ENCODE peak calls at places on chromosome 9, in ten cellular contexts. One of them, this sample, is unnamed.

GRCh38 chr9:68685770-68686169 is 19.3 kb upstream of the PIP5K1B start:
- DNase-seq in midbrain: no peak
- DNase-seq in SK-MEL-5: peak; percentile 78
- DNase-seq in activated T-helper 2 cell treated with anti-CD3 and anti-CD28 coated beads, Interferon-gamma antibody, Interleukin-2, Interleukin-4, amounts not matched to agents 10 μg/mL and 5 μg/mL and 100 μg/mL, durations not matched to agents 14 hours and 24 hours and 36 hours: no peak
- DNase-seq in T-helper 17 cell: no peak
- DNase-seq in CD8-positive, alpha-beta T cell: no peak
- DNase-seq in stomach: peak; percentile 53
- DNase-seq in T1000: no peak
- DNase-seq in stimulated activated CD8-positive, alpha-beta memory T cell treated with anti-CD3 and anti-CD28 coated beads, Interleukin-4, amount 100 ng/mL, for 24 hours: no peak
- DNase-seq in OCI-LY7: peak; percentile 85
- DNase-seq in this sample: no peak

GRCh38 chr9:133333011-133333410 is 3.0 kb downstream of the SURF6 start:
- DNase-seq in midbrain: no peak
- DNase-seq in SK-MEL-5: no peak
- DNase-seq in activated T-helper 2 cell treated with anti-CD3 and anti-CD28 coated beads, Interferon-gamma antibody, Interleukin-2, Interleukin-4, amounts not matched to agents 10 μg/mL and 5 μg/mL and 100 μg/mL, durations not matched to agents 14 hours and 24 hours and 36 hours: no peak
- DNase-seq in T-helper 17 cell: no peak
- DNase-seq in CD8-positive, alpha-beta T cell: no peak
- DNase-seq in stomach: no peak
- DNase-seq in T1000: no peak
- DNase-seq in stimulated activated CD8-positive, alpha-beta memory T cell treated with anti-CD3 and anti-CD28 coated beads, Interleukin-4, amount 100 ng/mL, for 24 hours: no peak
- DNase-seq in OCI-LY7: no peak
- DNase-seq in this sample: no peak

GRCh38 chr9:135850737-135851136 is 56.6 kb downstream of the CAMSAP1 start:
- DNase-seq in midbrain: no peak
- DNase-seq in SK-MEL-5: no peak
- DNase-seq in activated T-helper 2 cell treated with anti-CD3 and anti-CD28 coated beads, Interferon-gamma antibody, Interleukin-2, Interleukin-4, amounts not matched to agents 10 μg/mL and 5 μg/mL and 100 μg/mL, durations not matched to agents 14 hours and 24 hours and 36 hours: no peak
- DNase-seq in T-helper 17 cell: no peak
- DNase-seq in CD8-positive, alpha-beta T cell: no peak
- DNase-seq in stomach: no peak
- DNase-seq in T1000: no peak
- DNase-seq in stimulated activated CD8-positive, alpha-beta memory T cell treated with anti-CD3 and anti-CD28 coated beads, Interleukin-4, amount 100 ng/mL, for 24 hours: no peak
- DNase-seq in OCI-LY7: no peak
- DNase-seq in this sample: no peak

GRCh38 chr9:121989010-121989409 is 104.1 kb downstream of the TTLL11 start:
- DNase-seq in midbrain: no peak
- DNase-seq in SK-MEL-5: peak; percentile 52
- DNase-seq in activated T-helper 2 cell treated with anti-CD3 and anti-CD28 coated beads, Interferon-gamma antibody, Interleukin-2, Interleukin-4, amounts not matched to agents 10 μg/mL and 5 μg/mL and 100 μg/mL, durations not matched to agents 14 hours and 24 hours and 36 hours: no peak
- DNase-seq in T-helper 17 cell: no peak
- DNase-seq in CD8-positive, alpha-beta T cell: no peak
- DNase-seq in stomach: no peak
- DNase-seq in T1000: no peak
- DNase-seq in stimulated activated CD8-positive, alpha-beta memory T cell treated with anti-CD3 and anti-CD28 coated beads, Interleukin-4, amount 100 ng/mL, for 24 hours: no peak
- DNase-seq in OCI-LY7: no peak
- DNase-seq in this sample: no peak

GRCh38 chr9:131178382-131178781 is 53.0 kb downstream of the NUP214 start:
- DNase-seq in midbrain: peak; percentile 50
- DNase-seq in SK-MEL-5: peak; percentile 81
- DNase-seq in activated T-helper 2 cell treated with anti-CD3 and anti-CD28 coated beads, Interferon-gamma antibody, Interleukin-2, Interleukin-4, amounts not matched to agents 10 μg/mL and 5 μg/mL and 100 μg/mL, durations not matched to agents 14 hours and 24 hours and 36 hours: peak; percentile 73
- DNase-seq in T-helper 17 cell: peak; percentile 53
- DNase-seq in CD8-positive, alpha-beta T cell: peak; percentile 75
- DNase-seq in stomach: peak; percentile 63
- DNase-seq in T1000: no peak
- DNase-seq in stimulated activated CD8-positive, alpha-beta memory T cell treated with anti-CD3 and anti-CD28 coated beads, Interleukin-4, amount 100 ng/mL, for 24 hours: peak; percentile 61
- DNase-seq in OCI-LY7: peak; percentile 80
- DNase-seq in this sample: peak; percentile 62

GRCh38 chr9:130421802-130422276 is 22.9 kb upstream of the ASS1 start:
- DNase-seq in midbrain: no peak
- DNase-seq in SK-MEL-5: no peak
- DNase-seq in activated T-helper 2 cell treated with anti-CD3 and anti-CD28 coated beads, Interferon-gamma antibody, Interleukin-2, Interleukin-4, amounts not matched to agents 10 μg/mL and 5 μg/mL and 100 μg/mL, durations not matched to agents 14 hours and 24 hours and 36 hours: no peak
- DNase-seq in T-helper 17 cell: no peak
- DNase-seq in CD8-positive, alpha-beta T cell: no peak
- DNase-seq in stomach: no peak
- DNase-seq in T1000: peak; percentile 66
- DNase-seq in stimulated activated CD8-positive, alpha-beta memory T cell treated with anti-CD3 and anti-CD28 coated beads, Interleukin-4, amount 100 ng/mL, for 24 hours: no peak
- DNase-seq in OCI-LY7: no peak
- DNase-seq in this sample: no peak

GRCh38 chr9:130557077-130557468 is 22.3 kb upstream of the FUBP3 start:
- DNase-seq in midbrain: no peak
- DNase-seq in SK-MEL-5: no peak
- DNase-seq in activated T-helper 2 cell treated with anti-CD3 and anti-CD28 coated beads, Interferon-gamma antibody, Interleukin-2, Interleukin-4, amounts not matched to agents 10 μg/mL and 5 μg/mL and 100 μg/mL, durations not matched to agents 14 hours and 24 hours and 36 hours: no peak
- DNase-seq in T-helper 17 cell: no peak
- DNase-seq in CD8-positive, alpha-beta T cell: no peak
- DNase-seq in stomach: no peak
- DNase-seq in T1000: no peak
- DNase-seq in stimulated activated CD8-positive, alpha-beta memory T cell treated with anti-CD3 and anti-CD28 coated beads, Interleukin-4, amount 100 ng/mL, for 24 hours: no peak
- DNase-seq in OCI-LY7: no peak
- DNase-seq in this sample: no peak

GRCh38 chr9:78296208-78296892 is 575 bp upstream of the PSAT1 start:
- DNase-seq in midbrain: peak; percentile 50
- DNase-seq in SK-MEL-5: peak; percentile 44
- DNase-seq in activated T-helper 2 cell treated with anti-CD3 and anti-CD28 coated beads, Interferon-gamma antibody, Interleukin-2, Interleukin-4, amounts not matched to agents 10 μg/mL and 5 μg/mL and 100 μg/mL, durations not matched to agents 14 hours and 24 hours and 36 hours: no peak
- DNase-seq in T-helper 17 cell: no peak
- DNase-seq in CD8-positive, alpha-beta T cell: no peak
- DNase-seq in stomach: peak; percentile 75
- DNase-seq in T1000: peak; percentile 12
- DNase-seq in stimulated activated CD8-positive, alpha-beta memory T cell treated with anti-CD3 and anti-CD28 coated beads, Interleukin-4, amount 100 ng/mL, for 24 hours: no peak
- DNase-seq in OCI-LY7: peak; percentile 13
- DNase-seq in this sample: no peak

GRCh38 chr9:14133394-14133793 is 180.5 kb downstream of the NFIB start:
- DNase-seq in midbrain: peak; percentile 18
- DNase-seq in SK-MEL-5: no peak
- DNase-seq in activated T-helper 2 cell treated with anti-CD3 and anti-CD28 coated beads, Interferon-gamma antibody, Interleukin-2, Interleukin-4, amounts not matched to agents 10 μg/mL and 5 μg/mL and 100 μg/mL, durations not matched to agents 14 hours and 24 hours and 36 hours: no peak
- DNase-seq in T-helper 17 cell: no peak
- DNase-seq in CD8-positive, alpha-beta T cell: no peak
- DNase-seq in stomach: no peak
- DNase-seq in T1000: no peak
- DNase-seq in stimulated activated CD8-positive, alpha-beta memory T cell treated with anti-CD3 and anti-CD28 coated beads, Interleukin-4, amount 100 ng/mL, for 24 hours: no peak
- DNase-seq in OCI-LY7: no peak
- DNase-seq in this sample: no peak

GRCh38 chr9:20729545-20729944 is 45.5 kb downstream of the FOCAD start:
- DNase-seq in midbrain: no peak
- DNase-seq in SK-MEL-5: no peak
- DNase-seq in activated T-helper 2 cell treated with anti-CD3 and anti-CD28 coated beads, Interferon-gamma antibody, Interleukin-2, Interleukin-4, amounts not matched to agents 10 μg/mL and 5 μg/mL and 100 μg/mL, durations not matched to agents 14 hours and 24 hours and 36 hours: no peak
- DNase-seq in T-helper 17 cell: no peak
- DNase-seq in CD8-positive, alpha-beta T cell: no peak
- DNase-seq in stomach: no peak
- DNase-seq in T1000: no peak
- DNase-seq in stimulated activated CD8-positive, alpha-beta memory T cell treated with anti-CD3 and anti-CD28 coated beads, Interleukin-4, amount 100 ng/mL, for 24 hours: no peak
- DNase-seq in OCI-LY7: no peak
- DNase-seq in this sample: no peak

GRCh38 chr9:99357575-99357974 is 135.5 kb downstream of the SEC61B start:
- DNase-seq in midbrain: no peak
- DNase-seq in SK-MEL-5: peak; percentile 9
- DNase-seq in activated T-helper 2 cell treated with anti-CD3 and anti-CD28 coated beads, Interferon-gamma antibody, Interleukin-2, Interleukin-4, amounts not matched to agents 10 μg/mL and 5 μg/mL and 100 μg/mL, durations not matched to agents 14 hours and 24 hours and 36 hours: no peak
- DNase-seq in T-helper 17 cell: no peak
- DNase-seq in CD8-positive, alpha-beta T cell: no peak
- DNase-seq in stomach: no peak
- DNase-seq in T1000: no peak
- DNase-seq in stimulated activated CD8-positive, alpha-beta memory T cell treated with anti-CD3 and anti-CD28 coated beads, Interleukin-4, amount 100 ng/mL, for 24 hours: no peak
- DNase-seq in OCI-LY7: no peak
- DNase-seq in this sample: no peak

GRCh38 chr9:37010180-37010579 is 23.9 kb downstream of the PAX5 start:
- DNase-seq in midbrain: no peak
- DNase-seq in SK-MEL-5: no peak
- DNase-seq in activated T-helper 2 cell treated with anti-CD3 and anti-CD28 coated beads, Interferon-gamma antibody, Interleukin-2, Interleukin-4, amounts not matched to agents 10 μg/mL and 5 μg/mL and 100 μg/mL, durations not matched to agents 14 hours and 24 hours and 36 hours: no peak
- DNase-seq in T-helper 17 cell: no peak
- DNase-seq in CD8-positive, alpha-beta T cell: no peak
- DNase-seq in stomach: no peak
- DNase-seq in T1000: no peak
- DNase-seq in stimulated activated CD8-positive, alpha-beta memory T cell treated with anti-CD3 and anti-CD28 coated beads, Interleukin-4, amount 100 ng/mL, for 24 hours: no peak
- DNase-seq in OCI-LY7: no peak
- DNase-seq in this sample: no peak

GRCh38 chr9:136853596-136854112 is 1.5 kb downstream of the MAMDC4 start:
- DNase-seq in midbrain: no peak
- DNase-seq in SK-MEL-5: no peak
- DNase-seq in activated T-helper 2 cell treated with anti-CD3 and anti-CD28 coated beads, Interferon-gamma antibody, Interleukin-2, Interleukin-4, amounts not matched to agents 10 μg/mL and 5 μg/mL and 100 μg/mL, durations not matched to agents 14 hours and 24 hours and 36 hours: no peak
- DNase-seq in T-helper 17 cell: no peak
- DNase-seq in CD8-positive, alpha-beta T cell: no peak
- DNase-seq in stomach: no peak
- DNase-seq in T1000: no peak
- DNase-seq in stimulated activated CD8-positive, alpha-beta memory T cell treated with anti-CD3 and anti-CD28 coated beads, Interleukin-4, amount 100 ng/mL, for 24 hours: no peak
- DNase-seq in OCI-LY7: peak; percentile 24
- DNase-seq in this sample: no peak

GRCh38 chr9:70218767-70219166 is 40.0 kb upstream of the SMC5 start:
- DNase-seq in midbrain: no peak
- DNase-seq in SK-MEL-5: no peak
- DNase-seq in activated T-helper 2 cell treated with anti-CD3 and anti-CD28 coated beads, Interferon-gamma antibody, Interleukin-2, Interleukin-4, amounts not matched to agents 10 μg/mL and 5 μg/mL and 100 μg/mL, durations not matched to agents 14 hours and 24 hours and 36 hours: no peak
- DNase-seq in T-helper 17 cell: no peak
- DNase-seq in CD8-positive, alpha-beta T cell: no peak
- DNase-seq in stomach: no peak
- DNase-seq in T1000: no peak
- DNase-seq in stimulated activated CD8-positive, alpha-beta memory T cell treated with anti-CD3 and anti-CD28 coated beads, Interleukin-4, amount 100 ng/mL, for 24 hours: no peak
- DNase-seq in OCI-LY7: no peak
- DNase-seq in this sample: no peak

GRCh38 chr9:100473271-100474081 is 527 bp downstream of the TMEFF1 start:
- DNase-seq in midbrain: peak; percentile 58
- DNase-seq in SK-MEL-5: peak; percentile 14
- DNase-seq in activated T-helper 2 cell treated with anti-CD3 and anti-CD28 coated beads, Interferon-gamma antibody, Interleukin-2, Interleukin-4, amounts not matched to agents 10 μg/mL and 5 μg/mL and 100 μg/mL, durations not matched to agents 14 hours and 24 hours and 36 hours: peak; percentile 19
- DNase-seq in T-helper 17 cell: no peak
- DNase-seq in CD8-positive, alpha-beta T cell: no peak
- DNase-seq in stomach: peak; percentile 26
- DNase-seq in T1000: peak; percentile 38
- DNase-seq in stimulated activated CD8-positive, alpha-beta memory T cell treated with anti-CD3 and anti-CD28 coated beads, Interleukin-4, amount 100 ng/mL, for 24 hours: no peak
- DNase-seq in OCI-LY7: peak; percentile 63
- DNase-seq in this sample: peak; percentile 2

GRCh38 chr9:73906671-73907070 is 590.5 kb upstream of the RORB start:
- DNase-seq in midbrain: no peak
- DNase-seq in SK-MEL-5: no peak
- DNase-seq in activated T-helper 2 cell treated with anti-CD3 and anti-CD28 coated beads, Interferon-gamma antibody, Interleukin-2, Interleukin-4, amounts not matched to agents 10 μg/mL and 5 μg/mL and 100 μg/mL, durations not matched to agents 14 hours and 24 hours and 36 hours: no peak
- DNase-seq in T-helper 17 cell: no peak
- DNase-seq in CD8-positive, alpha-beta T cell: no peak
- DNase-seq in stomach: no peak
- DNase-seq in T1000: no peak
- DNase-seq in stimulated activated CD8-positive, alpha-beta memory T cell treated with anti-CD3 and anti-CD28 coated beads, Interleukin-4, amount 100 ng/mL, for 24 hours: no peak
- DNase-seq in OCI-LY7: no peak
- DNase-seq in this sample: no peak

GRCh38 chr9:121707477-121708424 is 56.3 kb downstream of the DAB2IP start:
- DNase-seq in midbrain: no peak
- DNase-seq in SK-MEL-5: no peak
- DNase-seq in activated T-helper 2 cell treated with anti-CD3 and anti-CD28 coated beads, Interferon-gamma antibody, Interleukin-2, Interleukin-4, amounts not matched to agents 10 μg/mL and 5 μg/mL and 100 μg/mL, durations not matched to agents 14 hours and 24 hours and 36 hours: no peak
- DNase-seq in T-helper 17 cell: no peak
- DNase-seq in CD8-positive, alpha-beta T cell: no peak
- DNase-seq in stomach: no peak
- DNase-seq in T1000: no peak
- DNase-seq in stimulated activated CD8-positive, alpha-beta memory T cell treated with anti-CD3 and anti-CD28 coated beads, Interleukin-4, amount 100 ng/mL, for 24 hours: no peak
- DNase-seq in OCI-LY7: peak; percentile 90
- DNase-seq in this sample: no peak

GRCh38 chr9:35649431-35650340 is 1.0 kb downstream of the SIT1 start:
- DNase-seq in midbrain: no peak
- DNase-seq in SK-MEL-5: no peak
- DNase-seq in activated T-helper 2 cell treated with anti-CD3 and anti-CD28 coated beads, Interferon-gamma antibody, Interleukin-2, Interleukin-4, amounts not matched to agents 10 μg/mL and 5 μg/mL and 100 μg/mL, durations not matched to agents 14 hours and 24 hours and 36 hours: no peak
- DNase-seq in T-helper 17 cell: no peak
- DNase-seq in CD8-positive, alpha-beta T cell: peak; percentile 58
- DNase-seq in stomach: no peak
- DNase-seq in T1000: no peak
- DNase-seq in stimulated activated CD8-positive, alpha-beta memory T cell treated with anti-CD3 and anti-CD28 coated beads, Interleukin-4, amount 100 ng/mL, for 24 hours: no peak
- DNase-seq in OCI-LY7: peak; percentile 67
- DNase-seq in this sample: no peak

GRCh38 chr9:136587145-136587943 is 41.5 kb upstream of the NOTCH1 start:
- DNase-seq in midbrain: peak; percentile 24
- DNase-seq in SK-MEL-5: no peak
- DNase-seq in activated T-helper 2 cell treated with anti-CD3 and anti-CD28 coated beads, Interferon-gamma antibody, Interleukin-2, Interleukin-4, amounts not matched to agents 10 μg/mL and 5 μg/mL and 100 μg/mL, durations not matched to agents 14 hours and 24 hours and 36 hours: no peak
- DNase-seq in T-helper 17 cell: no peak
- DNase-seq in CD8-positive, alpha-beta T cell: no peak
- DNase-seq in stomach: peak; percentile 31
- DNase-seq in T1000: no peak
- DNase-seq in stimulated activated CD8-positive, alpha-beta memory T cell treated with anti-CD3 and anti-CD28 coated beads, Interleukin-4, amount 100 ng/mL, for 24 hours: no peak
- DNase-seq in OCI-LY7: no peak
- DNase-seq in this sample: no peak

GRCh38 chr9:110047955-110048472 is 159.9 kb downstream of the C9orf152 start:
- DNase-seq in midbrain: peak; percentile 11
- DNase-seq in SK-MEL-5: no peak
- DNase-seq in activated T-helper 2 cell treated with anti-CD3 and anti-CD28 coated beads, Interferon-gamma antibody, Interleukin-2, Interleukin-4, amounts not matched to agents 10 μg/mL and 5 μg/mL and 100 μg/mL, durations not matched to agents 14 hours and 24 hours and 36 hours: no peak
- DNase-seq in T-helper 17 cell: peak; percentile 13
- DNase-seq in CD8-positive, alpha-beta T cell: no peak
- DNase-seq in stomach: no peak
- DNase-seq in T1000: no peak
- DNase-seq in stimulated activated CD8-positive, alpha-beta memory T cell treated with anti-CD3 and anti-CD28 coated beads, Interleukin-4, amount 100 ng/mL, for 24 hours: no peak
- DNase-seq in OCI-LY7: peak; percentile 61
- DNase-seq in this sample: no peak

GRCh38 chr9:4137234-4137633 is 162.6 kb downstream of the GLIS3 start:
- DNase-seq in midbrain: no peak
- DNase-seq in SK-MEL-5: no peak
- DNase-seq in activated T-helper 2 cell treated with anti-CD3 and anti-CD28 coated beads, Interferon-gamma antibody, Interleukin-2, Interleukin-4, amounts not matched to agents 10 μg/mL and 5 μg/mL and 100 μg/mL, durations not matched to agents 14 hours and 24 hours and 36 hours: no peak
- DNase-seq in T-helper 17 cell: no peak
- DNase-seq in CD8-positive, alpha-beta T cell: no peak
- DNase-seq in stomach: no peak
- DNase-seq in T1000: peak; percentile 40
- DNase-seq in stimulated activated CD8-positive, alpha-beta memory T cell treated with anti-CD3 and anti-CD28 coated beads, Interleukin-4, amount 100 ng/mL, for 24 hours: no peak
- DNase-seq in OCI-LY7: no peak
- DNase-seq in this sample: no peak

GRCh38 chr9:100066539-100066938 is 32.3 kb downstream of the ERP44 start:
- DNase-seq in midbrain: no peak
- DNase-seq in SK-MEL-5: peak; percentile 55
- DNase-seq in activated T-helper 2 cell treated with anti-CD3 and anti-CD28 coated beads, Interferon-gamma antibody, Interleukin-2, Interleukin-4, amounts not matched to agents 10 μg/mL and 5 μg/mL and 100 μg/mL, durations not matched to agents 14 hours and 24 hours and 36 hours: no peak
- DNase-seq in T-helper 17 cell: no peak
- DNase-seq in CD8-positive, alpha-beta T cell: no peak
- DNase-seq in stomach: no peak
- DNase-seq in T1000: no peak
- DNase-seq in stimulated activated CD8-positive, alpha-beta memory T cell treated with anti-CD3 and anti-CD28 coated beads, Interleukin-4, amount 100 ng/mL, for 24 hours: no peak
- DNase-seq in OCI-LY7: peak; percentile 67
- DNase-seq in this sample: no peak

GRCh38 chr9:27117489-27118135 is 8.6 kb downstream of the TEK start:
- DNase-seq in midbrain: no peak
- DNase-seq in SK-MEL-5: no peak
- DNase-seq in activated T-helper 2 cell treated with anti-CD3 and anti-CD28 coated beads, Interferon-gamma antibody, Interleukin-2, Interleukin-4, amounts not matched to agents 10 μg/mL and 5 μg/mL and 100 μg/mL, durations not matched to agents 14 hours and 24 hours and 36 hours: no peak
- DNase-seq in T-helper 17 cell: no peak
- DNase-seq in CD8-positive, alpha-beta T cell: no peak
- DNase-seq in stomach: peak; percentile 70
- DNase-seq in T1000: no peak
- DNase-seq in stimulated activated CD8-positive, alpha-beta memory T cell treated with anti-CD3 and anti-CD28 coated beads, Interleukin-4, amount 100 ng/mL, for 24 hours: no peak
- DNase-seq in OCI-LY7: no peak
- DNase-seq in this sample: no peak

GRCh38 chr9:128091144-128091543 is 23.1 kb downstream of the SLC25A25 start:
- DNase-seq in midbrain: peak; percentile 85
- DNase-seq in SK-MEL-5: no peak
- DNase-seq in activated T-helper 2 cell treated with anti-CD3 and anti-CD28 coated beads, Interferon-gamma antibody, Interleukin-2, Interleukin-4, amounts not matched to agents 10 μg/mL and 5 μg/mL and 100 μg/mL, durations not matched to agents 14 hours and 24 hours and 36 hours: no peak
- DNase-seq in T-helper 17 cell: no peak
- DNase-seq in CD8-positive, alpha-beta T cell: no peak
- DNase-seq in stomach: no peak
- DNase-seq in T1000: no peak
- DNase-seq in stimulated activated CD8-positive, alpha-beta memory T cell treated with anti-CD3 and anti-CD28 coated beads, Interleukin-4, amount 100 ng/mL, for 24 hours: no peak
- DNase-seq in OCI-LY7: no peak
- DNase-seq in this sample: no peak

GRCh38 chr9:114210691-114211276 is 55.4 kb downstream of the COL27A1 start:
- DNase-seq in midbrain: no peak
- DNase-seq in SK-MEL-5: no peak
- DNase-seq in activated T-helper 2 cell treated with anti-CD3 and anti-CD28 coated beads, Interferon-gamma antibody, Interleukin-2, Interleukin-4, amounts not matched to agents 10 μg/mL and 5 μg/mL and 100 μg/mL, durations not matched to agents 14 hours and 24 hours and 36 hours: no peak
- DNase-seq in T-helper 17 cell: no peak
- DNase-seq in CD8-positive, alpha-beta T cell: no peak
- DNase-seq in stomach: no peak
- DNase-seq in T1000: no peak
- DNase-seq in stimulated activated CD8-positive, alpha-beta memory T cell treated with anti-CD3 and anti-CD28 coated beads, Interleukin-4, amount 100 ng/mL, for 24 hours: no peak
- DNase-seq in OCI-LY7: no peak
- DNase-seq in this sample: no peak

GRCh38 chr9:93354451-93354850 is 97.0 kb upstream of the FAM120A start:
- DNase-seq in midbrain: no peak
- DNase-seq in SK-MEL-5: no peak
- DNase-seq in activated T-helper 2 cell treated with anti-CD3 and anti-CD28 coated beads, Interferon-gamma antibody, Interleukin-2, Interleukin-4, amounts not matched to agents 10 μg/mL and 5 μg/mL and 100 μg/mL, durations not matched to agents 14 hours and 24 hours and 36 hours: no peak
- DNase-seq in T-helper 17 cell: no peak
- DNase-seq in CD8-positive, alpha-beta T cell: no peak
- DNase-seq in stomach: no peak
- DNase-seq in T1000: no peak
- DNase-seq in stimulated activated CD8-positive, alpha-beta memory T cell treated with anti-CD3 and anti-CD28 coated beads, Interleukin-4, amount 100 ng/mL, for 24 hours: no peak
- DNase-seq in OCI-LY7: no peak
- DNase-seq in this sample: no peak

GRCh38 chr9:108290839-108291585 is 564.8 kb downstream of the ACTL7B start:
- DNase-seq in midbrain: no peak
- DNase-seq in SK-MEL-5: no peak
- DNase-seq in activated T-helper 2 cell treated with anti-CD3 and anti-CD28 coated beads, Interferon-gamma antibody, Interleukin-2, Interleukin-4, amounts not matched to agents 10 μg/mL and 5 μg/mL and 100 μg/mL, durations not matched to agents 14 hours and 24 hours and 36 hours: no peak
- DNase-seq in T-helper 17 cell: no peak
- DNase-seq in CD8-positive, alpha-beta T cell: no peak
- DNase-seq in stomach: no peak
- DNase-seq in T1000: no peak
- DNase-seq in stimulated activated CD8-positive, alpha-beta memory T cell treated with anti-CD3 and anti-CD28 coated beads, Interleukin-4, amount 100 ng/mL, for 24 hours: no peak
- DNase-seq in OCI-LY7: no peak
- DNase-seq in this sample: no peak

GRCh38 chr9:134858051-134858841 is 22.4 kb upstream of the FCN2 start:
- DNase-seq in midbrain: no peak
- DNase-seq in SK-MEL-5: no peak
- DNase-seq in activated T-helper 2 cell treated with anti-CD3 and anti-CD28 coated beads, Interferon-gamma antibody, Interleukin-2, Interleukin-4, amounts not matched to agents 10 μg/mL and 5 μg/mL and 100 μg/mL, durations not matched to agents 14 hours and 24 hours and 36 hours: no peak
- DNase-seq in T-helper 17 cell: no peak
- DNase-seq in CD8-positive, alpha-beta T cell: no peak
- DNase-seq in stomach: no peak
- DNase-seq in T1000: peak; percentile 33
- DNase-seq in stimulated activated CD8-positive, alpha-beta memory T cell treated with anti-CD3 and anti-CD28 coated beads, Interleukin-4, amount 100 ng/mL, for 24 hours: peak; percentile 8
- DNase-seq in OCI-LY7: no peak
- DNase-seq in this sample: no peak